ENCODE peak calls at places on chromosomes 6 and 20, in seven cellular contexts. One of them, this sample, is unnamed.

GRCh38 chr6:118325220-118325860 is 222.8 kb upstream of the PLN start:
- DNase-seq in spleen: no peak
- DNase-seq in HFF-Myc: no peak
- DNase-seq in NCI-H1694 treated with DMSO at 0.1 percent for 48 hours: no peak
- DNase-seq in left colon: no peak
- DNase-seq in Panc1: no peak
- DNase-seq in heart left ventricle: no peak
- DNase-seq in this sample: no peak

GRCh38 chr20:37881601-37882343 is 21.2 kb upstream of the VSTM2L start:
- DNase-seq in spleen: no peak
- DNase-seq in HFF-Myc: no peak
- DNase-seq in NCI-H1694 treated with DMSO at 0.1 percent for 48 hours: no peak
- DNase-seq in left colon: no peak
- DNase-seq in Panc1: no peak
- DNase-seq in heart left ventricle: no peak
- DNase-seq in this sample: no peak

GRCh38 chr6:144055121-144055931 is 40.0 kb downstream of the SF3B5 start:
- DNase-seq in spleen: no peak
- DNase-seq in HFF-Myc: no peak
- DNase-seq in NCI-H1694 treated with DMSO at 0.1 percent for 48 hours: no peak
- DNase-seq in left colon: no peak
- DNase-seq in Panc1: no peak
- DNase-seq in heart left ventricle: no peak
- DNase-seq in this sample: peak

GRCh38 chr6:126380072-126380583 is 40.2 kb downstream of the CENPW start:
- DNase-seq in spleen: no peak
- DNase-seq in HFF-Myc: no peak
- DNase-seq in NCI-H1694 treated with DMSO at 0.1 percent for 48 hours: no peak
- DNase-seq in left colon: peak
- DNase-seq in Panc1: no peak
- DNase-seq in heart left ventricle: no peak
- DNase-seq in this sample: no peak

GRCh38 chr20:50533464-50533863 is 23.3 kb downstream of the PTPN1 start:
- DNase-seq in spleen: no peak
- DNase-seq in HFF-Myc: no peak
- DNase-seq in NCI-H1694 treated with DMSO at 0.1 percent for 48 hours: no peak
- DNase-seq in left colon: no peak
- DNase-seq in Panc1: no peak
- DNase-seq in heart left ventricle: no peak
- DNase-seq in this sample: no peak

GRCh38 chr6:113412589-113413367 is 444.4 kb upstream of the MARCKS start:
- DNase-seq in spleen: no peak
- DNase-seq in HFF-Myc: no peak
- DNase-seq in NCI-H1694 treated with DMSO at 0.1 percent for 48 hours: no peak
- DNase-seq in left colon: no peak
- DNase-seq in Panc1: no peak
- DNase-seq in heart left ventricle: no peak
- DNase-seq in this sample: no peak

GRCh38 chr6:125913864-125914351 is 42.7 kb upstream of the HINT3 start:
- DNase-seq in spleen: no peak
- DNase-seq in HFF-Myc: peak
- DNase-seq in NCI-H1694 treated with DMSO at 0.1 percent for 48 hours: no peak
- DNase-seq in left colon: peak
- DNase-seq in Panc1: peak
- DNase-seq in heart left ventricle: no peak
- DNase-seq in this sample: no peak

GRCh38 chr6:116695398-116695797 is 14.4 kb downstream of the KPNA5 start:
- DNase-seq in spleen: no peak
- DNase-seq in HFF-Myc: no peak
- DNase-seq in NCI-H1694 treated with DMSO at 0.1 percent for 48 hours: no peak
- DNase-seq in left colon: no peak
- DNase-seq in Panc1: no peak
- DNase-seq in heart left ventricle: no peak
- DNase-seq in this sample: peak

GRCh38 chr6:73969982-73970960 is 274.3 kb downstream of the CD109 start:
- DNase-seq in spleen: no peak
- DNase-seq in HFF-Myc: no peak
- DNase-seq in NCI-H1694 treated with DMSO at 0.1 percent for 48 hours: peak
- DNase-seq in left colon: no peak
- DNase-seq in Panc1: peak
- DNase-seq in heart left ventricle: no peak
- DNase-seq in this sample: peak